ENCODE peak calls at places on chromosomes 4 and X, in five cellular contexts. One of them, this sample, is unnamed.

GRCh38 chr4:153471691-153472080 is 5.5 kb downstream of the TMEM131L start:
- DNase-seq in HepG2: no peak
- DNase-seq in colonic mucosa: no peak
- DNase-seq in CD8-positive, alpha-beta T cell: no peak
- DNase-seq in Peyer's patch: peak; percentile 46
- DNase-seq in this sample: peak; percentile 74

GRCh38 chrX:9785944-9786741 is at the start of gene SHROOM2:
- DNase-seq in HepG2: no peak
- DNase-seq in colonic mucosa: peak; percentile 24
- DNase-seq in CD8-positive, alpha-beta T cell: no peak
- DNase-seq in Peyer's patch: no peak
- DNase-seq in this sample: no peak

GRCh38 chrX:75230296-75230695 is 43.6 kb upstream of the UPRT start:
- DNase-seq in HepG2: no peak
- DNase-seq in colonic mucosa: no peak
- DNase-seq in CD8-positive, alpha-beta T cell: no peak
- DNase-seq in Peyer's patch: no peak
- DNase-seq in this sample: no peak

GRCh38 chr4:99763635-99764101 is 53.0 kb upstream of the DAPP1 start:
- DNase-seq in HepG2: no peak
- DNase-seq in colonic mucosa: no peak
- DNase-seq in CD8-positive, alpha-beta T cell: no peak
- DNase-seq in Peyer's patch: no peak
- DNase-seq in this sample: no peak

GRCh38 chr4:176400816-176401461 is 81.2 kb downstream of the SPCS3 start:
- DNase-seq in HepG2: no peak
- DNase-seq in colonic mucosa: no peak
- DNase-seq in CD8-positive, alpha-beta T cell: no peak
- DNase-seq in Peyer's patch: no peak
- DNase-seq in this sample: no peak

GRCh38 chrX:136525738-136526606 is 6.0 kb upstream of the VGLL1 start:
- DNase-seq in HepG2: no peak
- DNase-seq in colonic mucosa: peak; percentile 44
- DNase-seq in CD8-positive, alpha-beta T cell: no peak
- DNase-seq in Peyer's patch: peak; percentile 17
- DNase-seq in this sample: no peak

GRCh38 chrX:65407157-65407626 is 127.4 kb downstream of the LAS1L start:
- DNase-seq in HepG2: no peak
- DNase-seq in colonic mucosa: no peak
- DNase-seq in CD8-positive, alpha-beta T cell: no peak
- DNase-seq in Peyer's patch: no peak
- DNase-seq in this sample: no peak

GRCh38 chrX:86013792-86014191 is 33.6 kb downstream of the CHM start:
- DNase-seq in HepG2: peak; percentile 21
- DNase-seq in colonic mucosa: no peak
- DNase-seq in CD8-positive, alpha-beta T cell: no peak
- DNase-seq in Peyer's patch: no peak
- DNase-seq in this sample: no peak

GRCh38 chr4:3854661-3855060 is 88.5 kb downstream of the ADRA2C start:
- DNase-seq in HepG2: no peak
- DNase-seq in colonic mucosa: no peak
- DNase-seq in CD8-positive, alpha-beta T cell: no peak
- DNase-seq in Peyer's patch: no peak
- DNase-seq in this sample: no peak

GRCh38 chrX:69493193-69493592 is 10.9 kb upstream of the NALF2 start:
- DNase-seq in HepG2: peak; percentile 44
- DNase-seq in colonic mucosa: peak; percentile 46
- DNase-seq in CD8-positive, alpha-beta T cell: no peak
- DNase-seq in Peyer's patch: no peak
- DNase-seq in this sample: no peak

GRCh38 chr4:123477804-123478209 is 81.2 kb downstream of the SPRY1 start:
- DNase-seq in HepG2: peak; percentile 41
- DNase-seq in colonic mucosa: no peak
- DNase-seq in CD8-positive, alpha-beta T cell: peak; percentile 29
- DNase-seq in Peyer's patch: peak; percentile 36
- DNase-seq in this sample: peak; percentile 46

GRCh38 chrX:30488092-30488491 is 89.5 kb downstream of the TASL start:
- DNase-seq in HepG2: no peak
- DNase-seq in colonic mucosa: no peak
- DNase-seq in CD8-positive, alpha-beta T cell: no peak
- DNase-seq in Peyer's patch: no peak
- DNase-seq in this sample: no peak

GRCh38 chr4:145496292-145496691 is 14.6 kb downstream of the SMAD1 start:
- DNase-seq in HepG2: no peak
- DNase-seq in colonic mucosa: no peak
- DNase-seq in CD8-positive, alpha-beta T cell: no peak
- DNase-seq in Peyer's patch: no peak
- DNase-seq in this sample: no peak
- H3K4me1 ChIP-seq in HepG2: no peaks in the 10 kb centered on the region
- H3K4me1 ChIP-seq in colonic mucosa: peaks cover 11% of the 10 kb centered on the region
- H3K4me1 ChIP-seq in CD8-positive, alpha-beta T cell: no peaks in the 10 kb centered on the region
- H3K4me1 ChIP-seq in Peyer's patch: no peaks in the 10 kb centered on the region
- H3K4me1 ChIP-seq in this sample: no peaks in the 10 kb centered on the region

GRCh38 chr4:8893227-8893623 is 21.6 kb upstream of the HMX1 start:
- DNase-seq in HepG2: no peak
- DNase-seq in colonic mucosa: no peak
- DNase-seq in CD8-positive, alpha-beta T cell: no peak
- DNase-seq in Peyer's patch: no peak
- DNase-seq in this sample: no peak

GRCh38 chr4:8891646-8892555 is 20.3 kb upstream of the HMX1 start:
- DNase-seq in HepG2: no peak
- DNase-seq in colonic mucosa: no peak
- DNase-seq in CD8-positive, alpha-beta T cell: no peak
- DNase-seq in Peyer's patch: no peak
- DNase-seq in this sample: no peak

GRCh38 chr4:8893624-8894423 is 22.2 kb upstream of the HMX1 start:
- DNase-seq in HepG2: no peak
- DNase-seq in colonic mucosa: no peak
- DNase-seq in CD8-positive, alpha-beta T cell: no peak
- DNase-seq in Peyer's patch: no peak
- DNase-seq in this sample: no peak

GRCh38 chr4:8891255-8891645 is 19.6 kb upstream of the HMX1 start:
- DNase-seq in HepG2: no peak
- DNase-seq in colonic mucosa: no peak
- DNase-seq in CD8-positive, alpha-beta T cell: no peak
- DNase-seq in Peyer's patch: no peak
- DNase-seq in this sample: no peak

GRCh38 chr4:8892556-8893226 is 21.1 kb upstream of the HMX1 start:
- DNase-seq in HepG2: no peak
- DNase-seq in colonic mucosa: no peak
- DNase-seq in CD8-positive, alpha-beta T cell: no peak
- DNase-seq in Peyer's patch: no peak
- DNase-seq in this sample: no peak
- H3K4me1 ChIP-seq in HepG2: peaks cover 5% of the 10 kb centered on the region
- H3K4me1 ChIP-seq in colonic mucosa: no peaks in the 10 kb centered on the region
- H3K4me1 ChIP-seq in CD8-positive, alpha-beta T cell: no peaks in the 10 kb centered on the region
- H3K4me1 ChIP-seq in Peyer's patch: no peaks in the 10 kb centered on the region
- H3K4me1 ChIP-seq in this sample: no peaks in the 10 kb centered on the region

GRCh38 chrX:123871309-123871708 is 11.5 kb downstream of the XIAP start:
- DNase-seq in HepG2: no peak
- DNase-seq in colonic mucosa: no peak
- DNase-seq in CD8-positive, alpha-beta T cell: no peak
- DNase-seq in Peyer's patch: no peak
- DNase-seq in this sample: no peak
- H3K4me1 ChIP-seq in HepG2: peaks cover 8% of the 10 kb centered on the region
- H3K4me1 ChIP-seq in colonic mucosa: no peaks in the 10 kb centered on the region
- H3K4me1 ChIP-seq in CD8-positive, alpha-beta T cell: no peaks in the 10 kb centered on the region
- H3K4me1 ChIP-seq in Peyer's patch: no peaks in the 10 kb centered on the region
- H3K4me1 ChIP-seq in this sample: no peaks in the 10 kb centered on the region

GRCh38 chr4:140049024-140049923 is 104.7 kb downstream of the MAML3 start:
- DNase-seq in HepG2: peak; percentile 2
- DNase-seq in colonic mucosa: peak; percentile 73
- DNase-seq in CD8-positive, alpha-beta T cell: peak; percentile 23
- DNase-seq in Peyer's patch: peak; percentile 30
- DNase-seq in this sample: peak; percentile 13
- H3K4me1 ChIP-seq in HepG2: peaks cover 20% of the 10 kb centered on the region
- H3K4me1 ChIP-seq in colonic mucosa: peaks cover 13% of the 10 kb centered on the region
- H3K4me1 ChIP-seq in CD8-positive, alpha-beta T cell: peaks cover 35% of the 10 kb centered on the region
- H3K4me1 ChIP-seq in Peyer's patch: no peaks in the 10 kb centered on the region
- H3K4me1 ChIP-seq in this sample: peaks cover 14% of the 10 kb centered on the region

GRCh38 chr4:113452868-113453620 is 308.5 kb downstream of the CAMK2D start:
- DNase-seq in HepG2: no peak
- DNase-seq in colonic mucosa: no peak
- DNase-seq in CD8-positive, alpha-beta T cell: no peak
- DNase-seq in Peyer's patch: no peak
- DNase-seq in this sample: no peak
- H3K4me1 ChIP-seq in HepG2: peaks cover 8% of the 10 kb centered on the region
- H3K4me1 ChIP-seq in colonic mucosa: no peaks in the 10 kb centered on the region
- H3K4me1 ChIP-seq in CD8-positive, alpha-beta T cell: no peaks in the 10 kb centered on the region
- H3K4me1 ChIP-seq in Peyer's patch: no peaks in the 10 kb centered on the region
- H3K4me1 ChIP-seq in this sample: no peaks in the 10 kb centered on the region

This sample was measured in naive thymus-derived CD4-positive, alpha-beta T cell.